ENCODE peak calls at places on chromosomes 5 and 9, in five cellular contexts. H is brain microvascular endothelial cell, Q is left cardiac atrium, I is NCI-H2171 treated with DMSO at 0.1 percent for 48 hours, B is skeletal muscle cell. R is an unnamed sample.

GRCh38 chr5:10393491-10393890 is 40.0 kb downstream of the MARCHF6 start:
- DNase-seq in H (no peak), Q (no peak), I (no peak), B (no peak), R (no peak)

GRCh38 chr5:170312666-170313065 is 15.1 kb upstream of the LCP2 start:
- DNase-seq in H (peak), Q (no peak), I (no peak), B (peak), R (no peak)

GRCh38 chr5:100827481-100827889 is 75.6 kb downstream of the ST8SIA4 start:
- DNase-seq in H (peak), Q (no peak), I (peak), B (peak), R (no peak)

GRCh38 chr5:3709058-3709723 is 113.6 kb downstream of the IRX1 start:
- DNase-seq in H (no peak), Q (no peak), I (no peak), B (no peak), R (no peak)

GRCh38 chr9:127194881-127195713 is 69.5 kb upstream of the GARNL3 start:
- DNase-seq in H (no peak), Q (peak), I (peak), B (no peak), R (no peak)

GRCh38 chr5:2465383-2465782 is 286.1 kb downstream of the IRX2 start:
- DNase-seq in H (no peak), Q (no peak), I (peak), B (no peak), R (no peak)

GRCh38 chr9:131296452-131296851 is 6.9 kb downstream of the PLPP7 start:
- DNase-seq in H (no peak), Q (no peak), I (no peak), B (no peak), R (no peak)

GRCh38 chr9:27090716-27091115 is 18.3 kb upstream of the TEK start:
- DNase-seq in H (no peak), Q (no peak), I (no peak), B (no peak), R (no peak)

GRCh38 chr9:22119537-22120167 is 110.5 kb upstream of the CDKN2B start:
- DNase-seq in H (peak), Q (no peak), I (peak), B (no peak), R (no peak)

GRCh38 chr5:91443761-91444467 is 60.8 kb upstream of the ARRDC3 start:
- DNase-seq in H (no peak), Q (no peak), I (no peak), B (no peak), R (no peak)

GRCh38 chr5:159866093-159866492 is 50.2 kb upstream of the ADRA1B start:
- DNase-seq in H (no peak), Q (no peak), I (no peak), B (no peak), R (no peak)